ENCODE peak calls at places on chromosome 18, in six cellular contexts. One of them, this sample, is unnamed. For H3K4me1, the result is how much of the 10 kb centered on the place peaks cover.

GRCh38 chr18:69969491-69969890 is 21.8 kb upstream of the CD226 start:
- DNase-seq in MM.1S: no peak
- DNase-seq in right cardiac atrium: no peak
- DNase-seq in endothelial cell of umbilical vein: no peak
- DNase-seq in neural progenitor cell: no peak
- DNase-seq in K562: no peak
- DNase-seq in this sample: no peak

GRCh38 chr18:34818069-34818468 is 108.0 kb downstream of the DTNA start:
- DNase-seq in endothelial cell of umbilical vein: no peak
- DNase-seq in K562: no peak
- DNase-seq in MM.1S: no peak
- DNase-seq in right cardiac atrium: no peak
- DNase-seq in neural progenitor cell: no peak
- DNase-seq in this sample: no peak

GRCh38 chr18:36514778-36515177 is 217.3 kb downstream of the FHOD3 start:
- DNase-seq in endothelial cell of umbilical vein: no peak
- DNase-seq in K562: no peak
- DNase-seq in MM.1S: no peak
- DNase-seq in right cardiac atrium: no peak
- DNase-seq in neural progenitor cell: peak
- DNase-seq in this sample: no peak

GRCh38 chr18:25038261-25038660 is 313.7 kb downstream of the ZNF521 start:
- DNase-seq in neural progenitor cell: peak
- DNase-seq in K562: no peak
- DNase-seq in right cardiac atrium: no peak
- DNase-seq in endothelial cell of umbilical vein: no peak
- DNase-seq in MM.1S: no peak
- DNase-seq in this sample: peak

GRCh38 chr18:34342960-34343359 is 118.2 kb upstream of the NOL4 start:
- DNase-seq in K562: no peak
- DNase-seq in neural progenitor cell: no peak
- DNase-seq in endothelial cell of umbilical vein: peak
- DNase-seq in MM.1S: no peak
- DNase-seq in right cardiac atrium: no peak
- DNase-seq in this sample: no peak

GRCh38 chr18:23133860-23134779 is 1.2 kb upstream of the CABLES1 start:
- DNase-seq in MM.1S: peak
- DNase-seq in endothelial cell of umbilical vein: no peak
- DNase-seq in neural progenitor cell: peak
- DNase-seq in right cardiac atrium: no peak
- DNase-seq in K562: peak
- DNase-seq in this sample: peak

GRCh38 chr18:11990541-11990940 is 9.2 kb downstream of the IMPA2 start:
- DNase-seq in MM.1S: no peak
- DNase-seq in neural progenitor cell: no peak
- DNase-seq in endothelial cell of umbilical vein: no peak
- DNase-seq in K562: no peak
- DNase-seq in right cardiac atrium: no peak
- DNase-seq in this sample: no peak

GRCh38 chr18:52339891-52340371 is at the start of gene DCC:
- DNase-seq in MM.1S: peak
- DNase-seq in right cardiac atrium: peak
- DNase-seq in neural progenitor cell: peak
- DNase-seq in endothelial cell of umbilical vein: no peak
- DNase-seq in K562: no peak
- DNase-seq in this sample: peak

GRCh38 chr18:74266161-74266560 is 25.6 kb downstream of the CYB5A start:
- DNase-seq in MM.1S: no peak
- DNase-seq in right cardiac atrium: no peak
- DNase-seq in K562: no peak
- DNase-seq in endothelial cell of umbilical vein: no peak
- DNase-seq in neural progenitor cell: no peak
- DNase-seq in this sample: no peak

GRCh38 chr18:62018034-62018760 is 125.4 kb upstream of the RNF152 start:
- DNase-seq in K562: no peak
- DNase-seq in right cardiac atrium: peak
- DNase-seq in endothelial cell of umbilical vein: no peak
- DNase-seq in neural progenitor cell: no peak
- DNase-seq in MM.1S: no peak
- DNase-seq in this sample: no peak

GRCh38 chr18:60978338-60978737 is 354.9 kb upstream of the CDH20 start:
- DNase-seq in K562: no peak
- DNase-seq in endothelial cell of umbilical vein: peak
- DNase-seq in neural progenitor cell: no peak
- DNase-seq in right cardiac atrium: no peak
- DNase-seq in MM.1S: no peak
- DNase-seq in this sample: no peak

GRCh38 chr18:55309249-55309648 is 278.7 kb downstream of the TCF4 start:
- DNase-seq in MM.1S: no peak
- DNase-seq in endothelial cell of umbilical vein: no peak
- DNase-seq in neural progenitor cell: no peak
- DNase-seq in K562: no peak
- DNase-seq in right cardiac atrium: no peak
- DNase-seq in this sample: no peak
- H3K4me1 ChIP-seq in MM.1S: under half
- H3K4me1 ChIP-seq in endothelial cell of umbilical vein: under half
- H3K4me1 ChIP-seq in neural progenitor cell: under half
- H3K4me1 ChIP-seq in K562: under half
- H3K4me1 ChIP-seq in right cardiac atrium: under half
- H3K4me1 ChIP-seq in this sample: under half

GRCh38 chr18:79481041-79481790 is 85.5 kb downstream of the NFATC1 start:
- DNase-seq in endothelial cell of umbilical vein: no peak
- DNase-seq in neural progenitor cell: no peak
- DNase-seq in right cardiac atrium: peak
- DNase-seq in MM.1S: no peak
- DNase-seq in K562: no peak
- DNase-seq in this sample: no peak

GRCh38 chr18:79479761-79480161 is 84.0 kb downstream of the NFATC1 start:
- DNase-seq in neural progenitor cell: no peak
- DNase-seq in MM.1S: no peak
- DNase-seq in endothelial cell of umbilical vein: no peak
- DNase-seq in K562: no peak
- DNase-seq in right cardiac atrium: peak
- DNase-seq in this sample: no peak

GRCh38 chr18:79479114-79479760 is 83.5 kb downstream of the NFATC1 start:
- DNase-seq in neural progenitor cell: no peak
- DNase-seq in MM.1S: no peak
- DNase-seq in endothelial cell of umbilical vein: no peak
- DNase-seq in K562: no peak
- DNase-seq in right cardiac atrium: peak
- DNase-seq in this sample: no peak

GRCh38 chr18:79478484-79479113 is 82.9 kb downstream of the NFATC1 start:
- DNase-seq in right cardiac atrium: peak
- DNase-seq in MM.1S: no peak
- DNase-seq in neural progenitor cell: no peak
- DNase-seq in endothelial cell of umbilical vein: no peak
- DNase-seq in K562: no peak
- DNase-seq in this sample: no peak

GRCh38 chr18:79480171-79480981 is 84.6 kb downstream of the NFATC1 start:
- DNase-seq in neural progenitor cell: no peak
- DNase-seq in right cardiac atrium: peak
- DNase-seq in endothelial cell of umbilical vein: no peak
- DNase-seq in MM.1S: no peak
- DNase-seq in K562: no peak
- DNase-seq in this sample: no peak
- H3K4me1 ChIP-seq in neural progenitor cell: under half
- H3K4me1 ChIP-seq in right cardiac atrium: under half
- H3K4me1 ChIP-seq in endothelial cell of umbilical vein: under half
- H3K4me1 ChIP-seq in MM.1S: under half
- H3K4me1 ChIP-seq in K562: under half
- H3K4me1 ChIP-seq in this sample: under half

GRCh38 chr18:44790860-44791259 is 110.2 kb downstream of the SETBP1 start:
- DNase-seq in K562: no peak
- DNase-seq in MM.1S: no peak
- DNase-seq in endothelial cell of umbilical vein: no peak
- DNase-seq in neural progenitor cell: no peak
- DNase-seq in right cardiac atrium: no peak
- DNase-seq in this sample: no peak
- H3K4me1 ChIP-seq in K562: under half
- H3K4me1 ChIP-seq in MM.1S: under half
- H3K4me1 ChIP-seq in endothelial cell of umbilical vein: under half
- H3K4me1 ChIP-seq in neural progenitor cell: under half
- H3K4me1 ChIP-seq in right cardiac atrium: under half
- H3K4me1 ChIP-seq in this sample: under half

DNA sequence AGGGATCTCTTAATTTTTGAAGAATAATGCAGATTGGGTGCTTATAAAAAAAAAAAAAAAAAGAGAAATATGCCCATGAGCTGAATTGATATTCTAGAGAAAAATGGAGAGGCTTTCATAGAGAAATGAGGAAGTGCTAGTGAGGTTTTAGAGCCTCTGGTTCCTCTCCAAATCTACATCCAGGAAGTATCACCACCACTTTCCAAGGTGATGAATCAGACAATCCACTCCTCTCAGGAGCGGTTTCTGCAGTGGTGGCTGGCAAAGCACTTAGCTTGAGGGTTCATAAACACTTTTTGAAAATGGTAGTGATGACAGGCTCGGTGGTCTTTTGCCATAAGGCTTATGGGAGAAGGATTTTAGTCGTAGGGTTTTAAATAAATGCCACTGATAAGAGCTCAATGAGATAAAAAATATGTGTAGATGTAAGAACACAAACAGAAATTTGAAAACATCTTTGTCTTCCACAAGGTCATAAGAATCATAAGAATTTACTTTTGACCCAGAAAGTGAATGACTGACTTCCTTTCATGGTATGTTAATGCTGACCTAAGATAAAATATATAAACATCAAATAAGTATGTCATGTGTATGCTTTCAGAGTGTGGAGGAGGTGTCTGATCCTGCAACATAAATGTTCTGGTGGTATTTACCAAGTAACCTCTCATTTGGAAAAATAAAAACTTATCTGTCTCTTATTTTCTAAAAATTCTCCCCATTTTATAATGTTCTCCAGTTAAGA is 42.1 kb upstream of the DSG1 start:
- DNase-seq in endothelial cell of umbilical vein: no peak
- DNase-seq in MM.1S: no peak
- DNase-seq in K562: no peak
- DNase-seq in right cardiac atrium: no peak
- DNase-seq in neural progenitor cell: no peak
- DNase-seq in this sample: no peak
- H3K4me1 ChIP-seq in endothelial cell of umbilical vein: under half
- H3K4me1 ChIP-seq in MM.1S: under half
- H3K4me1 ChIP-seq in K562: under half
- H3K4me1 ChIP-seq in right cardiac atrium: under half
- H3K4me1 ChIP-seq in neural progenitor cell: under half
- H3K4me1 ChIP-seq in this sample: under half

GRCh38 chr18:3062798-3063563 is 50.0 kb upstream of the LPIN2 start:
- DNase-seq in K562: peak
- DNase-seq in neural progenitor cell: peak
- DNase-seq in MM.1S: peak
- DNase-seq in endothelial cell of umbilical vein: peak
- DNase-seq in right cardiac atrium: peak
- DNase-seq in this sample: peak
- H3K4me1 ChIP-seq in K562: under half
- H3K4me1 ChIP-seq in neural progenitor cell: under half
- H3K4me1 ChIP-seq in MM.1S: under half
- H3K4me1 ChIP-seq in endothelial cell of umbilical vein: under half
- H3K4me1 ChIP-seq in right cardiac atrium: under half
- H3K4me1 ChIP-seq in this sample: under half

GRCh38 chr18:58216071-58216471 is 172.0 kb downstream of the NEDD4L start:
- DNase-seq in K562: no peak
- DNase-seq in MM.1S: no peak
- DNase-seq in neural progenitor cell: no peak
- DNase-seq in right cardiac atrium: no peak
- DNase-seq in endothelial cell of umbilical vein: no peak
- DNase-seq in this sample: no peak
- H3K4me1 ChIP-seq in K562: under half
- H3K4me1 ChIP-seq in MM.1S: under half
- H3K4me1 ChIP-seq in neural progenitor cell: under half
- H3K4me1 ChIP-seq in right cardiac atrium: under half
- H3K4me1 ChIP-seq in endothelial cell of umbilical vein: under half
- H3K4me1 ChIP-seq in this sample: under half

GRCh38 chr18:54878662-54879058 is 50.4 kb downstream of the RAB27B start:
- DNase-seq in neural progenitor cell: no peak
- DNase-seq in K562: no peak
- DNase-seq in MM.1S: no peak
- DNase-seq in endothelial cell of umbilical vein: no peak
- DNase-seq in right cardiac atrium: no peak
- DNase-seq in this sample: no peak
- H3K4me1 ChIP-seq in neural progenitor cell: under half
- H3K4me1 ChIP-seq in K562: under half
- H3K4me1 ChIP-seq in MM.1S: under half
- H3K4me1 ChIP-seq in endothelial cell of umbilical vein: under half
- H3K4me1 ChIP-seq in right cardiac atrium: under half
- H3K4me1 ChIP-seq in this sample: under half

GRCh38 chr18:79402209-79402576 is 6.5 kb downstream of the NFATC1 start:
- DNase-seq in endothelial cell of umbilical vein: no peak
- DNase-seq in K562: no peak
- DNase-seq in MM.1S: no peak
- DNase-seq in neural progenitor cell: no peak
- DNase-seq in right cardiac atrium: peak
- DNase-seq in this sample: no peak

GRCh38 chr18:79401494-79402208 is 5.9 kb downstream of the NFATC1 start:
- DNase-seq in neural progenitor cell: no peak
- DNase-seq in endothelial cell of umbilical vein: no peak
- DNase-seq in right cardiac atrium: peak
- DNase-seq in K562: no peak
- DNase-seq in MM.1S: no peak
- DNase-seq in this sample: no peak

GRCh38 chr18:79404567-79404910 is 8.8 kb downstream of the NFATC1 start:
- DNase-seq in K562: no peak
- DNase-seq in MM.1S: no peak
- DNase-seq in neural progenitor cell: no peak
- DNase-seq in right cardiac atrium: peak
- DNase-seq in endothelial cell of umbilical vein: no peak
- DNase-seq in this sample: no peak

GRCh38 chr18:79403723-79404566 is 8.2 kb downstream of the NFATC1 start:
- DNase-seq in neural progenitor cell: no peak
- DNase-seq in right cardiac atrium: peak
- DNase-seq in K562: no peak
- DNase-seq in endothelial cell of umbilical vein: peak
- DNase-seq in MM.1S: no peak
- DNase-seq in this sample: no peak

GRCh38 chr18:79402977-79403722 is 7.4 kb downstream of the NFATC1 start:
- DNase-seq in K562: no peak
- DNase-seq in MM.1S: no peak
- DNase-seq in endothelial cell of umbilical vein: peak
- DNase-seq in neural progenitor cell: no peak
- DNase-seq in right cardiac atrium: peak
- DNase-seq in this sample: peak
- H3K4me1 ChIP-seq in K562: half or more
- H3K4me1 ChIP-seq in MM.1S: under half
- H3K4me1 ChIP-seq in endothelial cell of umbilical vein: under half
- H3K4me1 ChIP-seq in neural progenitor cell: under half
- H3K4me1 ChIP-seq in right cardiac atrium: under half
- H3K4me1 ChIP-seq in this sample: under half

DNA sequence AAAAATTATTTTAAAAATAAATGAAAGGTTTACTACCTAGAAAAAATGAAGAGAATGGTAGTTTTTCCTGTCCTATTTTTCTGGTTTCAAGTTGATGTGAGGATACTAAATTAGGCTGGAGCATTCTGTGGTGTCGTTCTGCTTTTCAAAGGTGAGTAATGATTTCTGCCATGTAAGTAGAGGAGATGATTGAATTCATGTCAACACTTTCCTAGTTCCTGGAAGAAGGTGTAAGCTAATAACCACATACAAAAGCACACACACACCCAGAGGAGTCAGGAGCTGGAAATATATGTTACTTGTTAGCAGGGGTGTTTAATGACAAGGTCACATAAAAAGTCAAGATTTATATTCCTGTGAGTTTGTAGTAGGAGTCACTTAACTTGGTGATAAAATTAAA is 172.1 kb downstream of the TMX3 start:
- DNase-seq in endothelial cell of umbilical vein: no peak
- DNase-seq in MM.1S: no peak
- DNase-seq in K562: no peak
- DNase-seq in right cardiac atrium: no peak
- DNase-seq in neural progenitor cell: no peak
- DNase-seq in this sample: no peak
- H3K4me1 ChIP-seq in endothelial cell of umbilical vein: under half
- H3K4me1 ChIP-seq in MM.1S: under half
- H3K4me1 ChIP-seq in K562: under half
- H3K4me1 ChIP-seq in right cardiac atrium: under half
- H3K4me1 ChIP-seq in neural progenitor cell: under half
- H3K4me1 ChIP-seq in this sample: under half

GRCh38 chr18:76490701-76491171 is 4.3 kb downstream of the ZNF516 start:
- DNase-seq in neural progenitor cell: peak
- DNase-seq in MM.1S: peak
- DNase-seq in right cardiac atrium: peak
- DNase-seq in endothelial cell of umbilical vein: peak
- DNase-seq in K562: no peak
- DNase-seq in this sample: peak
- H3K4me1 ChIP-seq in neural progenitor cell: under half
- H3K4me1 ChIP-seq in MM.1S: under half
- H3K4me1 ChIP-seq in right cardiac atrium: under half
- H3K4me1 ChIP-seq in endothelial cell of umbilical vein: under half
- H3K4me1 ChIP-seq in K562: under half
- H3K4me1 ChIP-seq in this sample: under half

This sample was measured in HAP-1.